ENCODE peak calls at places on chromosomes 11 and 22, in seven cellular contexts. F is HCT116, P is HEK293T, L is HepG2, O is GM12878, B is H1, Y is K562. X is an unnamed sample.

GRCh38 chr22:17893900-17894299 is 119.6 kb upstream of the BID start:
- DNase-seq in F (no peak), P (no peak), L (peak), O (no peak), B (no peak), Y (no peak), X (no peak)

GRCh38 chr11:122791836-122792235 is 46.5 kb upstream of the CRTAM start:
- DNase-seq in F (no peak), P (no peak), L (no peak), O (no peak), B (no peak), Y (no peak), X (no peak)

GRCh38 chr11:113213549-113213948 is 100.8 kb upstream of the TTC12 start:
- DNase-seq in F (no peak), P (no peak), L (no peak), O (no peak), B (no peak), Y (no peak), X (no peak)

GRCh38 chr11:128624269-128625170 is 37.2 kb upstream of the ETS1 start:
- DNase-seq in F (no peak), P (no peak), L (no peak), O (no peak), B (peak), Y (no peak), X (no peak)

GRCh38 chr11:72587696-72588095 is 86.5 kb downstream of the PDE2A start:
- DNase-seq in F (no peak), P (no peak), L (no peak), O (no peak), B (no peak), Y (no peak), X (no peak)

GRCh38 chr11:72326151-72326842 is 82.3 kb upstream of the PHOX2A start:
- DNase-seq in F (no peak), P (no peak), L (no peak), O (no peak), B (no peak), Y (peak), X (no peak)

GRCh38 chr22:31092161-31092560 is 11.0 kb downstream of the SMTN start:
- DNase-seq in F (no peak), P (no peak), L (no peak), O (no peak), B (no peak), Y (no peak), X (no peak)

GRCh38 chr22:48921411-48921903 is 906.2 kb downstream of the BRD1 start:
- DNase-seq in F (no peak), P (no peak), L (no peak), O (no peak), B (no peak), Y (no peak), X (no peak)

GRCh38 chr22:41908409-41909289 is 6.2 kb downstream of the SHISA8 start:
- DNase-seq in F (no peak), P (no peak), L (no peak), O (no peak), B (peak), Y (no peak), X (no peak)

GRCh38 chr11:72240461-72241289 is 3.3 kb downstream of the PHOX2A start:
- DNase-seq in F (no peak), P (no peak), L (no peak), O (no peak), B (peak), Y (no peak), X (peak)

GRCh38 chr22:36913431-36914382 is at the start of gene CSF2RB:
- DNase-seq in F (no peak), P (no peak), L (no peak), O (no peak), B (no peak), Y (peak), X (no peak)

GRCh38 chr11:47606731-47607130 is 12.5 kb upstream of the C1QTNF4 start:
- DNase-seq in F (no peak), P (no peak), L (no peak), O (no peak), B (no peak), Y (no peak), X (no peak)

GRCh38 chr22:16917144-16918003 is 90.6 kb downstream of the GAB4 start:
- DNase-seq in F (peak), P (peak), L (peak), O (peak), B (peak), Y (peak), X (peak)

GRCh38 chr11:6563121-6563619 is 40.2 kb downstream of the RRP8 start:
- DNase-seq in F (no peak), P (no peak), L (no peak), O (no peak), B (no peak), Y (peak), X (no peak)

GRCh38 chr11:4032097-4032496 is 62.5 kb upstream of the RRM1 start:
- DNase-seq in F (no peak), P (no peak), L (no peak), O (no peak), B (no peak), Y (no peak), X (no peak)

GRCh38 chr11:1024597-1025409 is 11.7 kb downstream of the MUC6 start:
- DNase-seq in F (no peak), P (no peak), L (no peak), O (no peak), B (no peak), Y (no peak), X (no peak)

GRCh38 chr11:64843971-64844329 is 503 bp downstream of the CDC42BPG start:
- DNase-seq in F (no peak), P (no peak), L (no peak), O (no peak), B (no peak), Y (peak), X (no peak)

GRCh38 chr11:68150029-68150428 is 28.8 kb upstream of the CHKA start:
- DNase-seq in F (no peak), P (no peak), L (peak), O (no peak), B (no peak), Y (peak), X (no peak)

GRCh38 chr11:86990520-86990919 is 35.3 kb upstream of the FZD4 start:
- DNase-seq in F (peak), P (no peak), L (peak), O (no peak), B (no peak), Y (no peak), X (no peak)

GRCh38 chr11:78365381-78365792 is 52.2 kb downstream of the GAB2 start:
- DNase-seq in F (peak), P (no peak), L (peak), O (no peak), B (peak), Y (no peak), X (peak)

GRCh38 chr11:44946268-44946667 is 4.4 kb downstream of the TP53I11 start:
- DNase-seq in F (no peak), P (no peak), L (no peak), O (no peak), B (no peak), Y (no peak), X (no peak)

GRCh38 chr22:29559853-29560252 is 6.3 kb upstream of the THOC5 start:
- DNase-seq in F (no peak), P (no peak), L (no peak), O (no peak), B (no peak), Y (no peak), X (no peak)

GRCh38 chr11:122468965-122469364 is 186.6 kb upstream of the UBASH3B start:
- DNase-seq in F (no peak), P (no peak), L (no peak), O (no peak), B (no peak), Y (no peak), X (no peak)

GRCh38 chr11:126542621-126543020 is 187.1 kb downstream of the ST3GAL4 start:
- DNase-seq in F (no peak), P (no peak), L (no peak), O (no peak), B (no peak), Y (no peak), X (no peak)

GRCh38 chr11:118219244-118219643 is 5.6 kb downstream of the JAML start:
- DNase-seq in F (no peak), P (no peak), L (peak), O (no peak), B (no peak), Y (no peak), X (no peak)

GRCh38 chr11:850777-851762 is 8.4 kb downstream of the TSPAN4 start:
- DNase-seq in F (no peak), P (no peak), L (no peak), O (no peak), B (peak), Y (peak), X (peak)

GRCh38 chr11:109405671-109406070 is 16.3 kb upstream of the C11orf87 start:
- DNase-seq in F (no peak), P (no peak), L (no peak), O (no peak), B (no peak), Y (no peak), X (no peak)

GRCh38 chr11:120400564-120401364 is 64.6 kb downstream of the ARHGEF12 start:
- DNase-seq in F (peak), P (peak), L (peak), O (peak), B (no peak), Y (peak), X (no peak)

GRCh38 chr22:29766632-29767288 is at the start of gene ZMAT5:
- DNase-seq in F (peak), P (peak), L (peak), O (peak), B (peak), Y (peak), X (peak)

GRCh38 chr22:24128631-24129601 is 52.4 kb upstream of the SUSD2 start:
- DNase-seq in F (no peak), P (no peak), L (no peak), O (no peak), B (no peak), Y (no peak), X (no peak)

GRCh38 chr22:48959496-48959895 is 868.2 kb downstream of the BRD1 start:
- DNase-seq in F (no peak), P (no peak), L (no peak), O (no peak), B (peak), Y (no peak), X (no peak)

GRCh38 chr11:126163074-126163700 is 48.3 kb downstream of the RPUSD4 start:
- DNase-seq in F (no peak), P (no peak), L (peak), O (no peak), B (no peak), Y (no peak), X (no peak)

GRCh38 chr22:37098976-37099577 is 10.4 kb downstream of the TMPRSS6 start:
- DNase-seq in F (no peak), P (peak), L (no peak), O (no peak), B (peak), Y (no peak), X (peak)

GRCh38 chr11:128909438-128910125 is 18.4 kb downstream of the KCNJ5 start:
- DNase-seq in F (no peak), P (no peak), L (no peak), O (no peak), B (no peak), Y (no peak), X (no peak)

GRCh38 chr11:96124155-96124554 is 200.2 kb upstream of the MTMR2 start:
- DNase-seq in F (no peak), P (no peak), L (no peak), O (no peak), B (no peak), Y (no peak), X (no peak)

GRCh38 chr11:36699271-36699670 is 101.2 kb upstream of the RAG2 start:
- DNase-seq in F (no peak), P (no peak), L (no peak), O (no peak), B (no peak), Y (no peak), X (no peak)

GRCh38 chr11:63872833-63873201 is 33.9 kb downstream of the MARK2 start:
- DNase-seq in F (no peak), P (no peak), L (no peak), O (no peak), B (no peak), Y (no peak), X (no peak)

GRCh38 chr22:50150161-50151129 is 20.1 kb upstream of the PANX2 start:
- DNase-seq in F (no peak), P (no peak), L (no peak), O (no peak), B (no peak), Y (peak), X (no peak)
- TF ChIP-seq SP1 in F (no peak), P (no peak), L (no peak), O (no peak), B (no peak), Y (no peak), X (no peak)

DNA sequence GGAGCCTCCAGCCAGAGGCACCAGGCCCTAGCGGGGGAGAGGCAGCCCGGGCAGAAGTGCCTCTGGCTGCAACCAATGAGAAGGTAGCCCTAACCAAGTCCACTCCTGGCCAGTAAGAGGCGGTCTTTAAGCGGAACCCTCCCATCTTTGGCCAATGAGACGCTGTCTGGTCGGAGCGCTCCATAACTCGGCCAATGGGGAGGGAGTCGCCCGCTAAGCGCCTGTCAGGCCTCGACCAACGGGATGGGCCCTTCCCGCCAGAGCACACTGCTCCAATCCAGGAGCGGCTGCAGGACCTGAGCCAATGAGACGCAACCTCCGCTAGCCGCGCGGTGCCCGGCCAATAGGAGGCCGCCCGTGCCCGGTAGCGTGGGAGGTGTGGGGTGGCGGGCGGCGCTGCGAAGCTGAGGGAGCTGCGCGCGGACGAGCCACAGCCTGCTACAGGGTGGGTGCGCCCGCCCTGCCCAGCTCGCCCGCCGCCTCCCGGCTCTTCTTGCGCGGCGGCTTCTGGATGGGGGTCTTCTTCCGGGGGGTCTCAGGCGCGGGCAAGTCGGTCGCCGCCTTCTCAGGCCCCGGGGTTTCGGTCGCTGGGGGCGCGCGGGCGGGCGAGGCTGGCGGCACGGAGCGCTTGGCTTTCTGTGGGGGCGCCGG is 12.6 kb downstream of the SCARF2 start:
- DNase-seq in F (no peak), P (no peak), L (no peak), O (no peak), B (no peak), Y (no peak), X (peak)
- TF ChIP-seq SP1 in F (no peak), P (no peak), L (no peak), O (no peak), B (peak), Y (no peak), X (no peak)

GRCh38 chr11:61599968-61600710 is 19.3 kb upstream of the SYT7 start:
- DNase-seq in F (no peak), P (no peak), L (no peak), O (no peak), B (peak), Y (no peak), X (no peak)

GRCh38 chr11:61603667-61604066 is 22.8 kb upstream of the SYT7 start:
- DNase-seq in F (no peak), P (no peak), L (no peak), O (no peak), B (no peak), Y (no peak), X (peak)

GRCh38 chr11:61598886-61599868 is 18.3 kb upstream of the SYT7 start:
- DNase-seq in F (no peak), P (no peak), L (no peak), O (no peak), B (peak), Y (no peak), X (peak)

GRCh38 chr11:61601512-61601911 is 20.6 kb upstream of the SYT7 start:
- DNase-seq in F (no peak), P (no peak), L (peak), O (no peak), B (no peak), Y (no peak), X (no peak)

GRCh38 chr11:61602775-61603569 is 22.1 kb upstream of the SYT7 start:
- DNase-seq in F (peak), P (no peak), L (no peak), O (no peak), B (no peak), Y (peak), X (no peak)
- TF ChIP-seq SP1 in F (peak), P (no peak), L (no peak), O (no peak), B (no peak), Y (no peak), X (no peak)

DNA sequence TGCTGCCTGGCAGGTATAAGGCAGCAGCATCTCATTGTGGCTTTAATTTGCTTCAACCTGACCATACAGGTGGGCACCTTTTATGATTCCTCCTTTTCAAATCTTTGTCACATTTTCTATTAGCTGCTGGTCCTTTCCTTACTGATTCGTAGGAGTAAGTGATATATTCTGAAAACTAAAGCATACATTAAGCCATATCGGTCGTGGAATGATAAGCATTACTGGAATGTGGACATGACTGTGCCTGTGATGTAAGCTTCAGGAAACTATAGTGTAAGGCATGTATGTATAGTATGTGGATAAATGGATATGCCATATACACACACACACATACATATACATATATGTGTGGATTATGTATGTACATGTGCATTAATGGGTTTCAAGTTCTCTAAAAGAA is 20.8 kb downstream of the YPEL1 start:
- DNase-seq in F (no peak), P (no peak), L (no peak), O (no peak), B (no peak), Y (no peak), X (no peak)
- TF ChIP-seq SP1 in F (no peak), P (no peak), L (no peak), O (no peak), B (no peak), Y (no peak), X (no peak)

X was measured in WTC11.